ENCODE peak calls at places on chromosomes 13 and 19, in six cellular contexts. One of them, this sample, is unnamed.

GRCh38 chr13:52600666-52601065 is 41.6 kb upstream of the HNRNPA1L2 start:
- DNase-seq in omental fat pad: no peak
- DNase-seq in nephron progenitor cell: no peak
- DNase-seq in epithelial cell of esophagus: no peak
- DNase-seq in fibroblast of mammary gland: peak
- DNase-seq in HFFc6: no peak
- DNase-seq in this sample: peak

GRCh38 chr19:13036366-13036976 is 41.2 kb downstream of the NFIX start:
- DNase-seq in nephron progenitor cell: no peak
- DNase-seq in omental fat pad: no peak
- DNase-seq in HFFc6: peak
- DNase-seq in epithelial cell of esophagus: peak
- DNase-seq in fibroblast of mammary gland: peak
- DNase-seq in this sample: peak

GRCh38 chr13:66099825-66100224 is 1130.3 kb downstream of the PCDH9 start:
- DNase-seq in omental fat pad: no peak
- DNase-seq in nephron progenitor cell: no peak
- DNase-seq in fibroblast of mammary gland: no peak
- DNase-seq in HFFc6: no peak
- DNase-seq in epithelial cell of esophagus: no peak
- DNase-seq in this sample: no peak

GRCh38 chr13:113992276-113993005 is 18.6 kb upstream of the C13orf46 start:
- DNase-seq in fibroblast of mammary gland: no peak
- DNase-seq in omental fat pad: no peak
- DNase-seq in HFFc6: no peak
- DNase-seq in epithelial cell of esophagus: no peak
- DNase-seq in nephron progenitor cell: no peak
- DNase-seq in this sample: no peak

GRCh38 chr19:34220472-34221063 is 33.8 kb upstream of the GARRE1 start:
- DNase-seq in fibroblast of mammary gland: peak
- DNase-seq in omental fat pad: peak
- DNase-seq in nephron progenitor cell: peak
- DNase-seq in epithelial cell of esophagus: peak
- DNase-seq in HFFc6: peak
- DNase-seq in this sample: peak

GRCh38 chr19:5459360-5459759 is 4.1 kb downstream of the ZNRF4 start:
- DNase-seq in fibroblast of mammary gland: no peak
- DNase-seq in epithelial cell of esophagus: no peak
- DNase-seq in omental fat pad: no peak
- DNase-seq in HFFc6: no peak
- DNase-seq in nephron progenitor cell: no peak
- DNase-seq in this sample: no peak

GRCh38 chr19:35612224-35612558 is 344 bp upstream of the HAUS5 start:
- DNase-seq in nephron progenitor cell: no peak
- DNase-seq in HFFc6: no peak
- DNase-seq in omental fat pad: no peak
- DNase-seq in epithelial cell of esophagus: no peak
- DNase-seq in fibroblast of mammary gland: no peak
- DNase-seq in this sample: no peak

GRCh38 chr19:30046522-30046921 is 104.5 kb downstream of the URI1 start:
- DNase-seq in omental fat pad: no peak
- DNase-seq in epithelial cell of esophagus: no peak
- DNase-seq in fibroblast of mammary gland: peak
- DNase-seq in nephron progenitor cell: no peak
- DNase-seq in HFFc6: no peak
- DNase-seq in this sample: no peak

GRCh38 chr13:113561417-113562084 is 23.0 kb upstream of the TFDP1 start:
- DNase-seq in epithelial cell of esophagus: no peak
- DNase-seq in HFFc6: no peak
- DNase-seq in fibroblast of mammary gland: no peak
- DNase-seq in omental fat pad: no peak
- DNase-seq in nephron progenitor cell: no peak
- DNase-seq in this sample: no peak

GRCh38 chr19:44675516-44675915 is 4.2 kb downstream of the CEACAM19 start:
- DNase-seq in epithelial cell of esophagus: no peak
- DNase-seq in nephron progenitor cell: no peak
- DNase-seq in HFFc6: no peak
- DNase-seq in omental fat pad: no peak
- DNase-seq in fibroblast of mammary gland: no peak
- DNase-seq in this sample: no peak

GRCh38 chr13:62512194-62513141 is 1096.8 kb upstream of the PCDH20 start:
- DNase-seq in fibroblast of mammary gland: peak
- DNase-seq in epithelial cell of esophagus: peak
- DNase-seq in omental fat pad: no peak
- DNase-seq in HFFc6: no peak
- DNase-seq in nephron progenitor cell: peak
- DNase-seq in this sample: peak

GRCh38 chr13:100156786-100157185 is 67.9 kb downstream of the PCCA start:
- DNase-seq in epithelial cell of esophagus: peak
- DNase-seq in HFFc6: no peak
- DNase-seq in omental fat pad: no peak
- DNase-seq in nephron progenitor cell: no peak
- DNase-seq in fibroblast of mammary gland: no peak
- DNase-seq in this sample: peak

GRCh38 chr13:78465250-78465649 is 138.1 kb downstream of the POU4F1 start:
- DNase-seq in epithelial cell of esophagus: no peak
- DNase-seq in nephron progenitor cell: no peak
- DNase-seq in omental fat pad: no peak
- DNase-seq in fibroblast of mammary gland: no peak
- DNase-seq in HFFc6: no peak
- DNase-seq in this sample: no peak

GRCh38 chr13:59492030-59492636 is 671.6 kb downstream of the DIAPH3 start:
- DNase-seq in HFFc6: no peak
- DNase-seq in nephron progenitor cell: no peak
- DNase-seq in omental fat pad: no peak
- DNase-seq in fibroblast of mammary gland: no peak
- DNase-seq in epithelial cell of esophagus: no peak
- DNase-seq in this sample: no peak

GRCh38 chr13:66640231-66640630 is 589.9 kb downstream of the PCDH9 start:
- DNase-seq in HFFc6: no peak
- DNase-seq in nephron progenitor cell: no peak
- DNase-seq in epithelial cell of esophagus: no peak
- DNase-seq in omental fat pad: no peak
- DNase-seq in fibroblast of mammary gland: no peak
- DNase-seq in this sample: no peak

GRCh38 chr19:46976845-46977320 is 42.8 kb upstream of the NPAS1 start:
- DNase-seq in epithelial cell of esophagus: no peak
- DNase-seq in omental fat pad: no peak
- DNase-seq in fibroblast of mammary gland: peak
- DNase-seq in HFFc6: peak
- DNase-seq in nephron progenitor cell: peak
- DNase-seq in this sample: no peak

GRCh38 chr19:1455336-1456120 is 5.6 kb downstream of the APC2 start:
- DNase-seq in fibroblast of mammary gland: peak
- DNase-seq in HFFc6: peak
- DNase-seq in nephron progenitor cell: peak
- DNase-seq in epithelial cell of esophagus: peak
- DNase-seq in omental fat pad: no peak
- DNase-seq in this sample: peak

GRCh38 chr19:46487802-46488445 is 7.7 kb downstream of the PNMA8B start:
- DNase-seq in epithelial cell of esophagus: peak
- DNase-seq in nephron progenitor cell: peak
- DNase-seq in omental fat pad: peak
- DNase-seq in HFFc6: peak
- DNase-seq in fibroblast of mammary gland: peak
- DNase-seq in this sample: peak

GRCh38 chr13:106246817-106247216 is 288.6 kb downstream of the EFNB2 start:
- DNase-seq in HFFc6: no peak
- DNase-seq in nephron progenitor cell: no peak
- DNase-seq in epithelial cell of esophagus: no peak
- DNase-seq in fibroblast of mammary gland: no peak
- DNase-seq in omental fat pad: no peak
- DNase-seq in this sample: no peak

GRCh38 chr19:18326772-18327171 is 3.9 kb upstream of the LSM4 start:
- DNase-seq in omental fat pad: no peak
- DNase-seq in fibroblast of mammary gland: no peak
- DNase-seq in nephron progenitor cell: no peak
- DNase-seq in HFFc6: no peak
- DNase-seq in epithelial cell of esophagus: no peak
- DNase-seq in this sample: no peak

GRCh38 chr13:37959284-37959683 is 89.7 kb upstream of the TRPC4 start:
- DNase-seq in fibroblast of mammary gland: no peak
- DNase-seq in HFFc6: no peak
- DNase-seq in omental fat pad: no peak
- DNase-seq in epithelial cell of esophagus: no peak
- DNase-seq in nephron progenitor cell: no peak
- DNase-seq in this sample: no peak

GRCh38 chr19:31408460-31409124 is 59.4 kb upstream of the TSHZ3 start:
- DNase-seq in epithelial cell of esophagus: peak
- DNase-seq in nephron progenitor cell: no peak
- DNase-seq in fibroblast of mammary gland: peak
- DNase-seq in omental fat pad: no peak
- DNase-seq in HFFc6: peak
- DNase-seq in this sample: peak

GRCh38 chr19:51398096-51398704 is 7.8 kb upstream of the C19orf84 start:
- DNase-seq in epithelial cell of esophagus: peak
- DNase-seq in nephron progenitor cell: no peak
- DNase-seq in fibroblast of mammary gland: peak
- DNase-seq in omental fat pad: no peak
- DNase-seq in HFFc6: peak
- DNase-seq in this sample: peak

GRCh38 chr13:108700421-108701170 is 71.2 kb downstream of the MYO16 start:
- DNase-seq in epithelial cell of esophagus: peak
- DNase-seq in omental fat pad: no peak
- DNase-seq in HFFc6: no peak
- DNase-seq in fibroblast of mammary gland: peak
- DNase-seq in nephron progenitor cell: no peak
- DNase-seq in this sample: peak

GRCh38 chr19:5484398-5485285 is 29.4 kb downstream of the ZNRF4 start:
- DNase-seq in HFFc6: no peak
- DNase-seq in epithelial cell of esophagus: no peak
- DNase-seq in omental fat pad: no peak
- DNase-seq in fibroblast of mammary gland: no peak
- DNase-seq in nephron progenitor cell: peak
- DNase-seq in this sample: no peak

DNA sequence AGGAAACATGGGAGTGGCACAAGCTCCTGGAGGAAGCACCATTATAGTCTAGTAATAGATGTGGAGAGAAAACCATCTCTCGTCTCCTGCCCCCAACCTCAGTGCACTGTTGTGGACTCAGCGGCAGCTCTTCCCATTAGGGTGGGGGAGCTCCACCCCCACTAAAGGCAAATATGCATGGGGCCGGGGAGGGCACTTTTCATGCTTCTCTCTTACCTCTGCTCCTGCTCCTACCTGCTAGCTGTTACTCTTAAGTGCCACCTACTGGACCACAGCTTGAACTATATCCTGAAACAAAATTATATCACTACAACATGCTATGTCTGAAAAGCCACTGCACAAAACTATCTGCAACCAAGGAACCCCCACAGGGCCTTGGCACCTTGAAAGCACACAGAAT is 112.6 kb upstream of the DACH1 start:
- DNase-seq in omental fat pad: no peak
- DNase-seq in HFFc6: no peak
- DNase-seq in fibroblast of mammary gland: no peak
- DNase-seq in epithelial cell of esophagus: peak
- DNase-seq in nephron progenitor cell: peak
- DNase-seq in this sample: peak
- TF ChIP-seq CTCF in omental fat pad: no peak
- TF ChIP-seq CTCF in HFFc6: no peak
- TF ChIP-seq CTCF in fibroblast of mammary gland: no peak
- TF ChIP-seq CTCF in epithelial cell of esophagus: peak
- TF ChIP-seq CTCF in nephron progenitor cell: peak
- TF ChIP-seq CTCF in this sample: peak

GRCh38 chr19:14550201-14550754 is 20.9 kb downstream of the TECR start:
- DNase-seq in fibroblast of mammary gland: peak
- DNase-seq in omental fat pad: no peak
- DNase-seq in HFFc6: no peak
- DNase-seq in nephron progenitor cell: no peak
- DNase-seq in epithelial cell of esophagus: peak
- DNase-seq in this sample: peak
- TF ChIP-seq CTCF in fibroblast of mammary gland: no peak
- TF ChIP-seq CTCF in omental fat pad: no peak
- TF ChIP-seq CTCF in HFFc6: no peak
- TF ChIP-seq CTCF in nephron progenitor cell: no peak
- TF ChIP-seq CTCF in epithelial cell of esophagus: no peak
- TF ChIP-seq CTCF in this sample: no peak

DNA sequence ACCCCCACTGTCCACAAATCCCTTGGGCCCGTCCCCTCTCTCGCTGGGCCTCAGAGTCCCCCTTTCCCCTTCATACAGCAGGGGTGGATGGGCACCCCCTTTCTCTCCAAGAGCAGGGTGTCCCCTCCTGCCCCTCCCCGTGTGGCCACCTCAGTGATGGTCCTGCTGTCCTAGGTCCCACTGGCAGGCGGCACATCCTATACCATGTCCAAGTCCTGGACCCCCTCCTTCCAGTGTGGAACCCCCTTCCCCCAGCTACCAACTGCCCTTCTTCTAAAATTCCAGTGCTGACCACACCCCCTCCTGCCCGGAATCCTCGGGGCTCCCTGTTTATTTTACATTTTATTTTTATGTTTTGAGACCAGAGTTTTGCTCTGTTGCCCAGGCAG is 812 bp upstream of the CPAMD8 start:
- DNase-seq in omental fat pad: no peak
- DNase-seq in fibroblast of mammary gland: no peak
- DNase-seq in HFFc6: no peak
- DNase-seq in epithelial cell of esophagus: no peak
- DNase-seq in nephron progenitor cell: no peak
- DNase-seq in this sample: no peak
- TF ChIP-seq CTCF in omental fat pad: no peak
- TF ChIP-seq CTCF in fibroblast of mammary gland: no peak
- TF ChIP-seq CTCF in HFFc6: no peak
- TF ChIP-seq CTCF in epithelial cell of esophagus: no peak
- TF ChIP-seq CTCF in nephron progenitor cell: no peak
- TF ChIP-seq CTCF in this sample: no peak

GRCh38 chr19:55098716-55099556 is 18.5 kb downstream of the PPP1R12C start:
- DNase-seq in nephron progenitor cell: peak
- DNase-seq in epithelial cell of esophagus: no peak
- DNase-seq in HFFc6: no peak
- DNase-seq in omental fat pad: no peak
- DNase-seq in fibroblast of mammary gland: no peak
- DNase-seq in this sample: no peak
- TF ChIP-seq CTCF in nephron progenitor cell: peak
- TF ChIP-seq CTCF in epithelial cell of esophagus: no peak
- TF ChIP-seq CTCF in HFFc6: peak
- TF ChIP-seq CTCF in omental fat pad: no peak
- TF ChIP-seq CTCF in fibroblast of mammary gland: no peak
- TF ChIP-seq CTCF in this sample: no peak

GRCh38 chr19:6556480-6556879 is 25.7 kb downstream of the TNFSF9 start:
- DNase-seq in omental fat pad: no peak
- DNase-seq in HFFc6: no peak
- DNase-seq in nephron progenitor cell: no peak
- DNase-seq in epithelial cell of esophagus: peak
- DNase-seq in fibroblast of mammary gland: no peak
- DNase-seq in this sample: peak

GRCh38 chr19:6551091-6551490 is 20.3 kb downstream of the TNFSF9 start:
- DNase-seq in nephron progenitor cell: no peak
- DNase-seq in fibroblast of mammary gland: no peak
- DNase-seq in omental fat pad: no peak
- DNase-seq in epithelial cell of esophagus: no peak
- DNase-seq in HFFc6: no peak
- DNase-seq in this sample: no peak

GRCh38 chr19:6556043-6556449 is 25.2 kb downstream of the TNFSF9 start:
- DNase-seq in omental fat pad: no peak
- DNase-seq in epithelial cell of esophagus: no peak
- DNase-seq in HFFc6: no peak
- DNase-seq in nephron progenitor cell: no peak
- DNase-seq in fibroblast of mammary gland: no peak
- DNase-seq in this sample: no peak

GRCh38 chr19:6551607-6552450 is 21.0 kb downstream of the TNFSF9 start:
- DNase-seq in nephron progenitor cell: peak
- DNase-seq in fibroblast of mammary gland: peak
- DNase-seq in omental fat pad: no peak
- DNase-seq in HFFc6: no peak
- DNase-seq in epithelial cell of esophagus: no peak
- DNase-seq in this sample: no peak
- TF ChIP-seq CTCF in nephron progenitor cell: peak
- TF ChIP-seq CTCF in fibroblast of mammary gland: no peak
- TF ChIP-seq CTCF in omental fat pad: no peak
- TF ChIP-seq CTCF in HFFc6: no peak
- TF ChIP-seq CTCF in epithelial cell of esophagus: no peak
- TF ChIP-seq CTCF in this sample: no peak

This sample was measured in MCF 10A.